ENCODE peak calls at places on chromosome 2, in seven cellular contexts. M is OCI-LY7, X is stomach, V is AG04449, P is AG04450, C is GM23338, W is astrocyte. J is an unnamed sample.

GRCh38 chr2:239393401-239393940 is 7.3 kb downstream of the HDAC4 start:
- DNase-seq in M (no peak), X (peak; percentile 37), V (no peak), P (no peak), C (no peak), W (no peak), J (peak; percentile 43)

GRCh38 chr2:189249171-189249570 is 69.6 kb upstream of the COL5A2 start:
- DNase-seq in M (no peak), X (no peak), V (no peak), P (peak; percentile 54), C (no peak), W (peak; percentile 73), J (peak; percentile 47)

GRCh38 chr2:8003462-8004075 is 678.3 kb upstream of the ID2 start:
- DNase-seq in M (no peak), X (no peak), V (peak; percentile 31), P (no peak), C (no peak), W (peak; percentile 52), J (peak; percentile 90)

GRCh38 chr2:144513388-144514100 is 6.4 kb downstream of the ZEB2 start:
- DNase-seq in M (no peak), X (no peak), V (peak; percentile 67), P (no peak), C (peak; percentile 68), W (peak; percentile 88), J (peak; percentile 80)

GRCh38 chr2:231181848-231182247 is 16.6 kb upstream of the ARMC9 start:
- DNase-seq in M (peak; percentile 42), X (peak; percentile 42), V (no peak), P (no peak), C (no peak), W (peak; percentile 32), J (peak; percentile 85)

GRCh38 chr2:62197017-62197586 is 1.2 kb downstream of the B3GNT2 start:
- DNase-seq in M (peak; percentile 74), X (no peak), V (no peak), P (no peak), C (no peak), W (no peak), J (no peak)

GRCh38 chr2:210459925-210460862 is 16.4 kb downstream of the LANCL1 start:
- DNase-seq in M (peak; percentile 45), X (no peak), V (no peak), P (no peak), C (no peak), W (no peak), J (no peak)

GRCh38 chr2:53130441-53130943 is 637.1 kb upstream of the CHAC2 start:
- DNase-seq in M (no peak), X (no peak), V (peak; percentile 40), P (no peak), C (no peak), W (peak; percentile 76), J (peak; percentile 67)

GRCh38 chr2:231321556-231322334 is 73.8 kb upstream of the B3GNT7 start:
- DNase-seq in M (no peak), X (peak; percentile 20), V (no peak), P (no peak), C (no peak), W (no peak), J (no peak)

GRCh38 chr2:237045449-237045848 is 40.2 kb upstream of the COPS8 start:
- DNase-seq in M (no peak), X (no peak), V (no peak), P (no peak), C (no peak), W (peak; percentile 10), J (peak; percentile 80)

GRCh38 chr2:158724803-158725271 is 70.3 kb upstream of the DAPL1 start:
- DNase-seq in M (no peak), X (peak; percentile 60), V (no peak), P (no peak), C (no peak), W (no peak), J (no peak)

GRCh38 chr2:118882693-118883336 is 35.4 kb upstream of the EN1 start:
- DNase-seq in M (peak; percentile 82), X (peak; percentile 62), V (peak; percentile 5), P (no peak), C (peak; percentile 84), W (peak; percentile 14), J (peak; percentile 59)
- TF ChIP-seq CTCF in M (peak; percentile 95), X (no peak), V (peak; percentile 98), P (peak; percentile 87), C (peak; percentile 94), W (peak; percentile 88), J (peak; percentile 100)

DNA sequence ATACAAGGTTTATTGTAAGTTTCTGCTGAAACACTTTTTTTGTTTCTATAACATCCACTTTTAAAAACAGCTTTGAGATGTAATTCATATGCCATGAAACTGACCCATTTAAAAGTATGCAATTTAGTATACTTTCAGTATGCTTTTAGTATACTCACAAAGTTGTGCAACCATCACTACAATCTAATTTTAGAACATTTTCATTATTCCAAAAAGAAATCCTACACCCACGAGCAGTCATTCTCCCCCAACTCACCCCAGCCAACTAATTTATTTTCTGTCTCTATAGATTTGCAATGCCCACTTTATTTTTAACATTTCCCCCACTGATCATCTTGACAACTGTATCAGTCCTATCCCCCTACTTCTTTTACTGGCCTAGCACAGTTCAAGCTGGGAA is 39.1 kb downstream of the FAM98A start:
- DNase-seq in M (no peak), X (no peak), V (no peak), P (no peak), C (no peak), W (no peak), J (no peak)
- H3K4me3 ChIP-seq in M (no peak overlapping the region), X (no peak overlapping the region), V (no peak overlapping the region), P (no peak overlapping the region), C (no peak overlapping the region), W (no peak overlapping the region), J (no peak overlapping the region)

GRCh38 chr2:99188357-99188756 is 7.4 kb downstream of the MRPL30 start:
- DNase-seq in M (no peak), X (no peak), V (no peak), P (no peak), C (no peak), W (no peak), J (no peak)

GRCh38 chr2:99187011-99187410 is 6.0 kb downstream of the MRPL30 start:
- DNase-seq in M (no peak), X (no peak), V (no peak), P (no peak), C (no peak), W (no peak), J (peak; percentile 40)

GRCh38 chr2:99184811-99185210 is 3.8 kb downstream of the MRPL30 start:
- DNase-seq in M (no peak), X (no peak), V (no peak), P (no peak), C (no peak), W (no peak), J (no peak)

DNA sequence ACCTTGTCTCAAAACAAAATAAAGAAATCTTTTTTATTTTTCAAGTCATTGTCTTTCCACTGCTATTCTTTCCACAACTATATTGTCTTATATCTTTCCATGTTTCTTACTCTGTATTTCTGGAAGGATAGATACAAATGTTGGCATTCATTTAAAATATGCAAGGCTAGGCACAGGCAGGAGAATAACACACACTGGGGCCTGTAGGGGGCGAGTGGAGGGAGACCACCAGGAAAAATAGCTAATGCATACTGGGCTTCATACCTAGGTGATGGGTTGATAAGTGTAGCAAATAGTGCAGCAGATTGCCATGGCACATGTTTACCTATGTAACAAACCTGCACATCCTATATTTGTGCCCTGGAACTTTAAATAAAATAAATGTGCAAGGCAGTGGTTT is 9.6 kb downstream of the MRPL30 start:
- DNase-seq in M (no peak), X (no peak), V (no peak), P (no peak), C (peak; percentile 9), W (no peak), J (no peak)
- TF ChIP-seq CTCF in M (peak; percentile 41), X (no peak), V (no peak), P (peak; percentile 9), C (peak; percentile 45), W (peak; percentile 20), J (no peak)

GRCh38 chr2:181954538-181954883 is 31.1 kb upstream of the PPP1R1C start:
- DNase-seq in M (no peak), X (no peak), V (no peak), P (no peak), C (no peak), W (no peak), J (no peak)

GRCh38 chr2:181957668-181958067 is 28.0 kb upstream of the PPP1R1C start:
- DNase-seq in M (no peak), X (no peak), V (no peak), P (no peak), C (no peak), W (peak; percentile 65), J (no peak)

GRCh38 chr2:181952413-181953226 is 33.0 kb upstream of the PPP1R1C start:
- DNase-seq in M (no peak), X (no peak), V (no peak), P (no peak), C (no peak), W (no peak), J (no peak)

GRCh38 chr2:181955010-181955409 is 30.6 kb upstream of the PPP1R1C start:
- DNase-seq in M (no peak), X (no peak), V (no peak), P (peak; percentile 33), C (no peak), W (peak; percentile 71), J (peak; percentile 54)

DNA sequence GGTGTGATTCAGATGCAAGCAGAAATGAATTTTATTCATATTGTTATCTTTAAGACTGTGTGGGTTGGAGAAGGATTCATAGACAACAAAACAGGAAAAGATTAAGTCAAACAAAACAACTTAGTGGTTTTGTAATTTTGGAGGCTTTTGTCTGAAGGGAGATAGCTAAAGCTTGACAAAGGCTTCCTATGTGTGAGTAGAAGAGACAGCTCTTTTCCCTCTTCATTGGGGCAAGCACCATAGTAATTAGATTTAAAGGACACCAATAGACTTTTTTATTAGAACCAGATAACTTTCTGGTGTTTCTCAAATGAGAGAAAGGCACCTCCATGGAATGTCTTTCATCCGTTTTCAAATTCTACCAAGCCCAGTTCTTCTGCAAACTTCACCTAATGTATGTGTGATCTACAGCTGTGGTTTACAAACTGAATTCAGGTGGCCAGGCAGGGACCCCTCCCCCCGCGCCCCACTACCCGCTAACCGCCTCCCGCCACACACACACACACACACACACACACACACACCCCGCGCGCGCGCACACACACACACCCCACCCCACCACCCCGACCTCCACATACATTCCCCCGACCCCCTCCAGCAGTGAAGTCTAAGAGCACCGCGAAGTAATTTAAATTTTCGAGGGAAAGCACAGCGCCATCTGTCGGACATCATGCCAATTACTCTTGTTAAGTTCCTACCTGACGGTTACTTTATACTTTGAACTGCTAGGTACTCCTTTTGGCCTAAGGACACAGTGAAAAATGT is 31.7 kb upstream of the PPP1R1C start:
- DNase-seq in M (peak; percentile 84), X (peak; percentile 73), V (no peak), P (no peak), C (peak; percentile 95), W (peak; percentile 50), J (peak; percentile 45)
- H3K4me3 ChIP-seq in M (peak overlapping the region; percentile 61), X (peak overlapping the region; percentile 40), V (peak overlapping the region; percentile 29), P (no peak overlapping the region), C (peak overlapping the region; percentile 40), W (peak overlapping the region; percentile 44), J (peak overlapping the region; percentile 12)

DNA sequence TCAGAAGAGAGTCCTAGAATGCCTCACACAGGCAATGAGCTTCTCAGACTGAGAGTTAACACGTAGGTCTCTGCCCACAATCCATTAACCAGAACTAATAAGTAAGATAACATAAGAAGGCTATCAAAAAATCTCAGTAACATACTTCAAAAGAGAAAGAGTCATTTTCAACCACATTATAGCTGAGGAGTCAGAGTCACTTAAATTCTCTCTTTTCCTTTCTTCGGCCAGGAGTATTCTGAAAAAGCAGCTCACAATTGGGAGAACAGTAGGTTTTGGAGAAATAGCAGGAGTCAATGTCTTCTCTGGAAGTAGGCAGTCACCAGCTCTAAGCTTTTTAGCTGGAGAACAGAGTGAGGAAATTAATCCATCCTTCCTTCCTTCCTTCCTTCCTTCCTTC is 1364.4 kb upstream of the NXPH2 start:
- DNase-seq in M (no peak), X (no peak), V (no peak), P (no peak), C (no peak), W (no peak), J (no peak)
- TF ChIP-seq CTCF in M (no peak), X (no peak), V (no peak), P (no peak), C (no peak), W (no peak), J (no peak)